ENCODE peak calls at places on chromosomes 11 and 22, in six cellular contexts. X is cardiac muscle cell, C is Peyer's patch, R is HCT116, W is fibroblast of lung, N is colonic mucosa. U is an unnamed sample.

GRCh38 chr22:41857160-41857859 is 24.4 kb downstream of the SREBF2 start:
- DNase-seq in X (peak), C (no peak), R (peak), W (peak), N (peak), U (peak)

GRCh38 chr22:44780876-44781275 is 28.5 kb downstream of the ARHGAP8 start:
- DNase-seq in X (no peak), C (peak), R (no peak), W (no peak), N (no peak), U (no peak)

GRCh38 chr11:28674432-28675076 is 566.4 kb downstream of the METTL15 start:
- DNase-seq in X (peak), C (no peak), R (peak), W (peak), N (no peak), U (peak)

GRCh38 chr11:68146704-68147474 is 25.7 kb upstream of the CHKA start:
- DNase-seq in X (peak), C (peak), R (no peak), W (peak), N (peak), U (peak)

GRCh38 chr11:3859373-3859881 is 4.0 kb downstream of the STIM1 start:
- DNase-seq in X (peak), C (no peak), R (no peak), W (no peak), N (peak), U (no peak)

GRCh38 chr22:26444777-26445176 is 15.7 kb downstream of the ASPHD2 start:
- DNase-seq in X (no peak), C (no peak), R (no peak), W (no peak), N (no peak), U (no peak)

GRCh38 chr11:113488931-113489351 is 13.7 kb upstream of the DRD2 start:
- DNase-seq in X (no peak), C (no peak), R (no peak), W (no peak), N (no peak), U (no peak)

GRCh38 chr22:45554040-45554406 is 51.3 kb downstream of the FBLN1 start:
- DNase-seq in X (no peak), C (no peak), R (no peak), W (no peak), N (no peak), U (no peak)

GRCh38 chr22:37186228-37186996 is 1.6 kb downstream of the C1QTNF6 start:
- DNase-seq in X (peak), C (peak), R (peak), W (peak), N (no peak), U (peak)

GRCh38 chr11:8267280-8267679 is 3.6 kb upstream of the LMO1 start:
- DNase-seq in X (no peak), C (peak), R (no peak), W (no peak), N (no peak), U (no peak)

GRCh38 chr22:49203091-49203862 is 624.4 kb downstream of the BRD1 start:
- DNase-seq in X (no peak), C (peak), R (no peak), W (no peak), N (no peak), U (no peak)

GRCh38 chr22:46797355-46797754 is 34.9 kb downstream of the TBC1D22A start:
- DNase-seq in X (peak), C (peak), R (no peak), W (peak), N (no peak), U (peak)

GRCh38 chr11:13135385-13136271 is 126.5 kb downstream of the RASSF10 start:
- DNase-seq in X (peak), C (no peak), R (no peak), W (peak), N (no peak), U (peak)

GRCh38 chr22:29314074-29314473 is 1.4 kb downstream of the RASL10A start:
- DNase-seq in X (no peak), C (peak), R (no peak), W (no peak), N (peak), U (no peak)

GRCh38 chr22:17158176-17158567 is 905 bp downstream of the HDHD5 start:
- DNase-seq in X (no peak), C (no peak), R (no peak), W (no peak), N (no peak), U (no peak)

GRCh38 chr11:2549080-2549479 is 104.3 kb downstream of the KCNQ1 start:
- DNase-seq in X (no peak), C (peak), R (no peak), W (no peak), N (no peak), U (no peak)

GRCh38 chr11:110176366-110177056 is 83.3 kb downstream of the ZC3H12C start:
- DNase-seq in X (no peak), C (no peak), R (no peak), W (peak), N (no peak), U (peak)

GRCh38 chr11:134409552-134410429 is 2.3 kb downstream of the B3GAT1 start:
- DNase-seq in X (no peak), C (no peak), R (no peak), W (no peak), N (no peak), U (no peak)

GRCh38 chr11:22656128-22656527 is 10.3 kb upstream of the GAS2 start:
- DNase-seq in X (no peak), C (no peak), R (no peak), W (no peak), N (no peak), U (no peak)

GRCh38 chr11:78876686-78877085 is 302.0 kb upstream of the NARS2 start:
- DNase-seq in X (no peak), C (no peak), R (no peak), W (no peak), N (no peak), U (no peak)

GRCh38 chr11:126114486-126115252 is 52.0 kb upstream of the CDON start:
- DNase-seq in X (no peak), C (no peak), R (no peak), W (no peak), N (no peak), U (no peak)

GRCh38 chr11:112961146-112961668 is at the start of gene NCAM1:
- DNase-seq in X (peak), C (peak), R (peak), W (peak), N (peak), U (peak)

GRCh38 chr22:49023879-49024774 is 803.5 kb downstream of the BRD1 start:
- DNase-seq in X (no peak), C (peak), R (no peak), W (no peak), N (no peak), U (no peak)

GRCh38 chr22:39511226-39511625 is 9.1 kb upstream of the ATF4 start:
- DNase-seq in X (no peak), C (no peak), R (no peak), W (no peak), N (no peak), U (no peak)

GRCh38 chr11:63837719-63838118 is 1.2 kb upstream of the MARK2 start:
- DNase-seq in X (no peak), C (no peak), R (no peak), W (no peak), N (peak), U (no peak)

GRCh38 chr22:48431014-48431413 is 1396.7 kb downstream of the BRD1 start:
- DNase-seq in X (no peak), C (no peak), R (no peak), W (no peak), N (no peak), U (no peak)

GRCh38 chr11:110909331-110909730 is 197.1 kb upstream of the ARHGAP20 start:
- DNase-seq in X (no peak), C (no peak), R (no peak), W (peak), N (no peak), U (no peak)

GRCh38 chr11:17351171-17351509 is 460 bp upstream of the NCR3LG1 start:
- DNase-seq in X (no peak), C (no peak), R (no peak), W (no peak), N (no peak), U (no peak)

GRCh38 chr11:34147581-34147980 is 42.2 kb downstream of the NAT10 start:
- DNase-seq in X (no peak), C (no peak), R (no peak), W (no peak), N (no peak), U (no peak)

GRCh38 chr11:77069336-77069968 is 2.7 kb downstream of the CAPN5 start:
- DNase-seq in X (no peak), C (no peak), R (no peak), W (no peak), N (no peak), U (no peak)

GRCh38 chr11:77071671-77072605 is 5.2 kb downstream of the CAPN5 start:
- DNase-seq in X (no peak), C (peak), R (no peak), W (no peak), N (peak), U (peak)

GRCh38 chr11:77068461-77069335 is 1.9 kb downstream of the CAPN5 start:
- DNase-seq in X (no peak), C (no peak), R (no peak), W (no peak), N (no peak), U (no peak)

GRCh38 chr11:77071077-77071476 is 4.3 kb downstream of the CAPN5 start:
- DNase-seq in X (no peak), C (no peak), R (no peak), W (no peak), N (no peak), U (no peak)

GRCh38 chr11:77069969-77070582 is 3.3 kb downstream of the CAPN5 start:
- DNase-seq in X (no peak), C (no peak), R (no peak), W (no peak), N (no peak), U (no peak)
- H3K4me3 ChIP-seq in X (no peak), C (no peak), R (no peak), W (no peak), N (no peak), U (no peak)

GRCh38 chr11:10486161-10486840 is 31.2 kb downstream of the AMPD3 start:
- DNase-seq in X (no peak), C (no peak), R (no peak), W (no peak), N (no peak), U (no peak)
- H3K4me3 ChIP-seq in X (no peak), C (no peak), R (no peak), W (no peak), N (no peak), U (no peak)

DNA sequence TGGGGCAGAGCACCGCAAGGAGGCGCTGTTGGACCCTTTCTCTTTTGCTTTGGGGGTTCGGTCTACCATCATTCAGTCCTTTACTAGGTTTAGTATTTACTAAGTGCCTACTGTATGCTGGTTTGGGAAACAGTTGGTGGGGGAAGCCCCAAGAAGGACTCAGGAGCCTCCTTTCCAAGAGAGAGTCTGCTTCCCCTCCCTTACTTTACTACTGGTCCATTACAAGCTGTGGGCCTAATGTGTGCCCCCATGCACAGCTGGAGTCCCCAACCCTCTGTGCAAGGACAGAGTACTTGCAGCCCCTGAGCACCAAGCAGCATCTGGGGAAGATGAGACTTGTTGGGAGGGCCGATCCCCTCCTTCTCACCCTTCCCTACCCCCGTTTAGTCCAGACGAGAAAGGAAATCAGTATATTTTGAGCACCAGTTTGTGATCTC is 876 bp upstream of the UBE2L6 start:
- DNase-seq in X (no peak), C (no peak), R (peak), W (peak), N (peak), U (peak)
- H3K4me3 ChIP-seq in X (peak), C (peak), R (peak), W (peak), N (peak), U (peak)

GRCh38 chr11:61719968-61720367 is 32.5 kb upstream of the MYRF start:
- DNase-seq in X (no peak), C (no peak), R (no peak), W (no peak), N (no peak), U (no peak)

GRCh38 chr11:61720597-61720996 is 31.8 kb upstream of the MYRF start:
- DNase-seq in X (no peak), C (no peak), R (no peak), W (no peak), N (no peak), U (no peak)

GRCh38 chr11:61717286-61718033 is 35.0 kb upstream of the MYRF start:
- DNase-seq in X (no peak), C (no peak), R (no peak), W (no peak), N (no peak), U (no peak)

GRCh38 chr11:61718046-61718531 is 34.3 kb upstream of the MYRF start:
- DNase-seq in X (no peak), C (no peak), R (no peak), W (no peak), N (no peak), U (no peak)

DNA sequence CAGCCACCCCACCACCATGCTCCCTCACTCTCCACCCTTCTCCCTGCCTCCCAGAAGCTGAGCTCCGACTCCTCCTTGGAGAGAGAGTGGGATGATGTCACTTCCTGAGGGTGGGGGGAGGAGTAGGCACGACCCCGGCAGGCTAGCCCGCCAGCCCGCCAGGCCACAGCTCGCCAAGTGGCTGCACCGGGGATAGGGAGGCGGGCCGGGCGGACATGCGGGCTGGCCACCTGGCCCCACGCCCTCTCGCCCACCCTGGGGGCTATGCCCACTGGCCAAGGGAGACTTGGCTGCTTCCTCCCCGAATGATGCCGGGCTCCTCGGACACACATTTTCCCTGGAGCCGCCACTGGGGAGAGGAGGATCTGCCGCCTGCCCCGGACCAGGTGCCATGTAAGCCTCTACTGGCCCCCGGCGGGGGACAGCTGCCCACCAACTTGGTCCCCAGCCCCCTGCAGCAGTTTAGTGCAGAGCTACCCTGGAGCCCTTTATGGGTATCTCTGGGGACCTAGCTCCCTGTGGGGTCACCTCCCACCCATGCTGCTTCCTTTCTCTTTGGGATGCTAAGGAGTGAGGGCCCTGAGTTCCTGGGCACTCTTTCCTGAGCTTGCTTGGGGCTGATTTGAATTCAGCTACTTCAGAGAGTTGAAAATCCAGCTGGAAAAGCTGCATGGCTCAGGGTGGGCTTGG is 33.7 kb upstream of the MYRF start:
- DNase-seq in X (peak), C (no peak), R (no peak), W (peak), N (no peak), U (peak)
- H3K4me3 ChIP-seq in X (peak), C (peak), R (no peak), W (peak), N (peak), U (peak)

GRCh38 chr11:57513446-57513795 is 2.1 kb downstream of the SLC43A1 start:
- DNase-seq in X (no peak), C (no peak), R (no peak), W (no peak), N (no peak), U (no peak)
- H3K4me3 ChIP-seq in X (no peak), C (no peak), R (no peak), W (no peak), N (no peak), U (no peak)

GRCh38 chr11:32062540-32062939 is 28.3 kb upstream of the RCN1 start:
- DNase-seq in X (no peak), C (no peak), R (no peak), W (no peak), N (no peak), U (no peak)
- H3K4me3 ChIP-seq in X (no peak), C (no peak), R (no peak), W (no peak), N (no peak), U (no peak)